ENCODE peak calls at places on chromosomes 6 and 20, in nine cellular contexts. E is ACHN, O is activated T-cell treated with anti-CD3 and anti-CD28 coated beads for 1 hour, T is sigmoid colon, J is fibroblast of mammary gland, I is GM20000, W is NCI-H345, Y is progenitor cell of endocrine pancreas, S is AG08395. B is an unnamed sample.

GRCh38 chr6:93163146-93163545 is 256.2 kb downstream of the EPHA7 start:
- DNase-seq in E (no peak), O (no peak), T (no peak), J (no peak), I (no peak), W (no peak), Y (no peak), S (no peak), B (no peak)

GRCh38 chr6:102229271-102229670 is 835.8 kb downstream of the GRIK2 start:
- DNase-seq in E (no peak), O (no peak), T (no peak), J (no peak), I (no peak), W (no peak), Y (no peak), S (no peak), B (no peak)

GRCh38 chr6:137954253-137954652 is 87.2 kb downstream of the TNFAIP3 start:
- DNase-seq in E (no peak), O (no peak), T (no peak), J (no peak), I (no peak), W (no peak), Y (no peak), S (no peak), B (no peak)

GRCh38 chr6:133648576-133648975 is 240.3 kb upstream of the TCF21 start:
- DNase-seq in E (no peak), O (no peak), T (no peak), J (no peak), I (no peak), W (no peak), Y (no peak), S (no peak), B (no peak)

GRCh38 chr6:137746264-137746663 is 120.8 kb upstream of the TNFAIP3 start:
- DNase-seq in E (no peak), O (no peak), T (no peak), J (no peak), I (peak; percentile 30), W (no peak), Y (no peak), S (no peak), B (no peak)

GRCh38 chr6:99618649-99619408 is 12.2 kb downstream of the PRDM13 start:
- DNase-seq in E (no peak), O (no peak), T (no peak), J (no peak), I (no peak), W (no peak), Y (no peak), S (no peak), B (no peak)

GRCh38 chr6:32941412-32941784 is 570 bp upstream of the HLA-DMB start:
- DNase-seq in E (no peak), O (peak; percentile 13), T (no peak), J (no peak), I (peak; percentile 62), W (no peak), Y (no peak), S (no peak), B (no peak)

GRCh38 chr20:967796-968742 is 34.0 kb downstream of the RSPO4 start:
- DNase-seq in E (no peak), O (no peak), T (no peak), J (peak; percentile 56), I (no peak), W (no peak), Y (no peak), S (peak; percentile 10), B (no peak)

B was measured in kidney.